ENCODE peak calls at places on chromosomes 12 and 14, in nine cellular contexts. W is suprapubic skin, U is BE2C, Q is Peyer's patch, V is cardiac muscle cell, Y is adrenal gland, N is left ventricle myocardium inferior, F is PC-3, C is AG04450. A is an unnamed sample. For H3K27me3, the result is how much of the 10 kb centered on the place peaks cover.

GRCh38 chr12:6199531-6200265 is 502 bp upstream of the CD9 start:
- DNase-seq in W (no peak), U (no peak), Q (peak), V (peak), Y (peak), N (no peak), F (peak), C (no peak), A (no peak)

GRCh38 chr14:71688576-71688975 is 243.7 kb upstream of the RGS6 start:
- DNase-seq in W (no peak), U (no peak), Q (no peak), V (no peak), Y (no peak), N (no peak), F (peak), C (no peak), A (no peak)

GRCh38 chr14:92595267-92595666 is 81.7 kb downstream of the RIN3 start:
- DNase-seq in W (no peak), U (no peak), Q (no peak), V (no peak), Y (no peak), N (no peak), F (no peak), C (no peak), A (no peak)

GRCh38 chr14:67221248-67221981 is 19.8 kb upstream of the PALS1 start:
- DNase-seq in W (no peak), U (no peak), Q (no peak), V (no peak), Y (no peak), N (no peak), F (peak), C (peak), A (peak)

GRCh38 chr12:1544991-1545700 is 49.2 kb downstream of the FBXL14 start:
- DNase-seq in W (peak), U (no peak), Q (no peak), V (no peak), Y (peak), N (peak), F (peak), C (no peak), A (no peak)

GRCh38 chr12:91551927-91552326 is 369.3 kb upstream of the DCN start:
- DNase-seq in W (no peak), U (no peak), Q (no peak), V (no peak), Y (peak), N (no peak), F (no peak), C (no peak), A (no peak)

GRCh38 chr12:108374596-108375320 is 35.6 kb upstream of the CMKLR1 start:
- DNase-seq in W (no peak), U (no peak), Q (no peak), V (no peak), Y (no peak), N (no peak), F (no peak), C (no peak), A (no peak)

GRCh38 chr12:132597333-132598283 is 12.8 kb downstream of the LRCOL1 start:
- DNase-seq in W (no peak), U (peak), Q (no peak), V (peak), Y (peak), N (no peak), F (peak), C (no peak), A (no peak)

GRCh38 chr12:38469689-38470088 is 153.1 kb downstream of the ALG10B start:
- DNase-seq in W (no peak), U (no peak), Q (no peak), V (peak), Y (no peak), N (no peak), F (no peak), C (no peak), A (no peak)

GRCh38 chr12:109840349-109841073 is 7.3 kb upstream of the TRPV4 start:
- DNase-seq in W (no peak), U (no peak), Q (no peak), V (no peak), Y (no peak), N (no peak), F (peak), C (no peak), A (no peak)

GRCh38 chr14:61585598-61586538 is 109.4 kb upstream of the HIF1A start:
- DNase-seq in W (no peak), U (peak), Q (no peak), V (no peak), Y (peak), N (peak), F (peak), C (no peak), A (no peak)

GRCh38 chr14:100155049-100155621 is 4.3 kb downstream of the DEGS2 start:
- DNase-seq in W (no peak), U (peak), Q (peak), V (peak), Y (no peak), N (no peak), F (peak), C (no peak), A (no peak)

GRCh38 chr14:102509744-102510615 is at the start of gene ANKRD9:
- DNase-seq in W (peak), U (peak), Q (peak), V (peak), Y (peak), N (peak), F (peak), C (peak), A (peak)

GRCh38 chr12:47846294-47846996 is 26.7 kb upstream of the HDAC7 start:
- DNase-seq in W (no peak), U (no peak), Q (no peak), V (no peak), Y (peak), N (no peak), F (no peak), C (no peak), A (no peak)

GRCh38 chr12:77488041-77488620 is 342.6 kb upstream of the NAV3 start:
- DNase-seq in W (no peak), U (no peak), Q (no peak), V (no peak), Y (no peak), N (no peak), F (no peak), C (peak), A (peak)

GRCh38 chr12:51970904-51971646 is 19.6 kb downstream of the ACVR1B start:
- DNase-seq in W (peak), U (peak), Q (no peak), V (peak), Y (no peak), N (no peak), F (peak), C (no peak), A (no peak)

GRCh38 chr12:8678661-8679111 is 16.1 kb upstream of the MFAP5 start:
- DNase-seq in W (no peak), U (no peak), Q (no peak), V (no peak), Y (no peak), N (no peak), F (no peak), C (no peak), A (no peak)

GRCh38 chr12:90102957-90103652 is 394.5 kb upstream of the ATP2B1 start:
- DNase-seq in W (no peak), U (peak), Q (no peak), V (peak), Y (no peak), N (no peak), F (peak), C (no peak), A (no peak)

GRCh38 chr12:68762691-68763090 is 16.7 kb downstream of the SLC35E3 start:
- DNase-seq in W (no peak), U (no peak), Q (no peak), V (no peak), Y (no peak), N (no peak), F (no peak), C (no peak), A (no peak)

GRCh38 chr12:954736-955135 is 5.2 kb upstream of the RAD52 start:
- DNase-seq in W (no peak), U (no peak), Q (no peak), V (no peak), Y (no peak), N (no peak), F (no peak), C (no peak), A (peak)

GRCh38 chr12:123815968-123816367 is 53.9 kb downstream of the DNAH10 start:
- DNase-seq in W (no peak), U (no peak), Q (no peak), V (no peak), Y (no peak), N (no peak), F (no peak), C (no peak), A (no peak)

GRCh38 chr12:74514098-74514872 is 23.4 kb upstream of the ATXN7L3B start:
- DNase-seq in W (no peak), U (no peak), Q (no peak), V (no peak), Y (no peak), N (no peak), F (no peak), C (no peak), A (no peak)

GRCh38 chr12:77089701-77090220 is 24.4 kb upstream of the E2F7 start:
- DNase-seq in W (no peak), U (no peak), Q (no peak), V (no peak), Y (no peak), N (no peak), F (no peak), C (no peak), A (no peak)

GRCh38 chr12:106245767-106246166 is 2.1 kb downstream of the CKAP4 start:
- DNase-seq in W (peak), U (no peak), Q (peak), V (no peak), Y (peak), N (no peak), F (peak), C (no peak), A (no peak)
- H3K4me3 ChIP-seq in W (peak), U (no peak), Q (no peak), V (peak), Y (no peak), N (peak), F (peak), C (peak), A (peak)

DNA sequence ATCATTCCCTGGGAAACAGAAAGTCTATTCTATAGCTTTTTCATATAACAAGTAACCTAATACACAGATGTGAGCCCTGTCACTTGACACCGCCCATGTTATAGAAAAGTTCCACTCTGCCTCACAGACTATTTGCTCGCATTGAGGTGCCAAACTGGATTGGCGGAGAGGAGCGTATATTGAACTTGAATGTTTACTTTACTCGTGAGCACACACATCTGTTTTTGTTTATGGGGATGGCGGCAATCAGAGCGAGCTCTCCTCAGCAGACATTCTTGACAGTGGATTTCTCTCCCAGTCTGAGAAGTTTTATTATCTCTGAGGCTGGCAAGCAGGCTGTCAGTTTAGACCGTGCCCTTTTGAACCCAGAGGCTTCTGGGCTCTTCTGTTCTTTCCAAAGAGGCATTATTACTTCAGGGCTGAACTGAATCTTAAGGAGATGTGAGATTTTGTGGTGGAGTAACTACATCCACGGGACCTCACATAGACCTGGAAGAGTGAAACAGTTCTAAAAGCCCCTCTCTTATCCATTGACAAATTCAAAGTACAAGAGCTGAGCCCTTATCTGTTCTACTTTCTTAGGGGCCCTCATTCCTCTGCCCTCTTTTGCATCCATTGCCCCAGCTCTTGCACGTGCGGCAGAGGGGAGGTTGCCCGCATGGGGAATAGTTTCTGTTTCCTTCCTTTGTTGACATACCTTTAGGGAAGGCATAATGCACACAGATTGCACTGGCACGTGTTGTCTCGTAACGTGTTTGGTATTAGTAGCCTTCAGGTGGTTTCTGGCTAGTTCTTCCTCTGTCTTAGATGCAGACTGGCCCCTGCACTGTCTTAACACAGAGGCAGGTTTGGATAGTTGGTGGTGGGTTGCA is 68.2 kb downstream of the DRAM1 start:
- DNase-seq in W (no peak), U (no peak), Q (no peak), V (no peak), Y (no peak), N (no peak), F (peak), C (peak), A (peak)
- H3K27me3 ChIP-seq in W (under half), U (under half), Q (under half), V (under half), Y (under half), N (under half), F (under half), C (under half), A (under half)

DNA sequence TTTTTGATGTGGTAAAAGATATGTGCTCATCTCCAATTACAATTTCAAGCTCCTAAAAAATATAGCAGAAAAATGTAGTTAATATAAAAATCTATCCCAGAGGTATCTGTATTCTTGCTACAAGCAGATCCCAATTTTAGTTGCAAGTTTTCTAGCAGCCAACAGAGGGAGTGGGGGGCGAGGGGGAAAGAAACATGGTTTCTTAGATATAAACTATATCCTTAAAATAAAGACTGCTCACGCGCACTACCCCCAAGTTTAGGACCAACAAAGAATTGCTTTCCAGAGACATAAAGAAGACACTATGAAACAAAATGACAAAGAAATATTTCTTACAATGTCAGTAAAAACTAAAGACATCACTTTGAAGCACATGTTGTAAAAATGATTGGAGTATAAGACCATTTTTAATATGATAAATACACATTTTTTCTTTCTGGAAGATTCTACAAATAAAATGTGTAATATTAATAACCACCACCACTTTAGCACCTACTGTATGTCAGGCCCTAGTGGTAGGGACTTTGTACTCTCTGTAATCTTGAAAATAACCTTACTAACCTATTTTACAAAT is 5.4 kb downstream of the MAGOHB start:
- DNase-seq in W (no peak), U (peak), Q (no peak), V (no peak), Y (no peak), N (no peak), F (peak), C (no peak), A (no peak)
- TF ChIP-seq CTCF in W (no peak), U (peak), Q (peak), V (peak), Y (no peak), N (no peak), F (peak), C (peak), A (peak)

GRCh38 chr12:79689041-79689476 is 1.7 kb downstream of the PAWR start:
- DNase-seq in W (no peak), U (no peak), Q (no peak), V (no peak), Y (no peak), N (no peak), F (peak), C (no peak), A (no peak)
- H3K4me3 ChIP-seq in W (peak), U (no peak), Q (peak), V (peak), Y (peak), N (peak), F (peak), C (peak), A (peak)

GRCh38 chr14:52000019-52000582 is 10.8 kb downstream of the RTRAF start:
- DNase-seq in W (no peak), U (no peak), Q (no peak), V (no peak), Y (no peak), N (no peak), F (no peak), C (no peak), A (no peak)
- H3K27me3 ChIP-seq in W (under half), U (under half), Q (under half), V (under half), Y (under half), N (under half), F (under half), C (under half), A (under half)

DNA sequence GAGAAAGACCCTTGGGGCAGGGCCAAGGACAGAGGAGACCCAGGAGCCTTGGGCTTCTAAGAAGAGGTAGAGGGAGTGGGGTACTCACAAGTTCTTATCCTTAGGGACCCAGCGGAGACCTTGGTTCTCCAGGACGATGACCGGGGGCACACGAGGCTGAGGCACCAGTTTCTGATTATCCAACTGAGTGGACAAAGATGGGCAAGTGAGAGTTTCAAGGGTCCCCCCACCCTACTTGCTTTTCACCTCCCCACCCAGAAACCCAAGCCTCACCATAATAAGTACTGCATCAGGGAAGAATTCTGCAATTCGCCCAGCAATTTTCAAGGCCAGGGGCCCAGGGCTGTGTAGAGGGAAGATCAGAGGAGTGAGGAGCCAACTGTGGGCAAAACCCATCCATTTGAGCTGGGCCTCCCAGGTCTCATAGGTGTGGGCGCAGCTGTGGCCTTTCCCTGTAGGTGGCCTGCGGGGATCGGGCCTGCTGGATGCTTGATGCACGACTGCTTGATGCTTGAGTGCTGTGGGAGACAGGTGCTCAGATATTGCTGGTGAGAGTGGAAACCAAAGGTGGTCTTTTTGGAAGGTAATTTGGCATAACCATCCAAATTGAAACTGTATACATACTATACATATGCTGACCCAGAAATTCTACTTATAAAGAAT is 2.0 kb downstream of the EMC9 start:
- DNase-seq in W (no peak), U (no peak), Q (no peak), V (no peak), Y (no peak), N (no peak), F (peak), C (no peak), A (no peak)
- TF ChIP-seq CTCF in W (no peak), U (no peak), Q (no peak), V (no peak), Y (peak), N (no peak), F (no peak), C (no peak), A (no peak)

A was measured in BJ.